ENCODE peak calls at places on chromosome 2, in nine cellular contexts. One of them, this sample, is unnamed.

GRCh38 chr2:17518212-17519154 is at the start of gene RAD51AP2:
- DNase-seq in lower lobe of right lung: peak
- DNase-seq in RWPE1: peak
- DNase-seq in CD8-positive, alpha-beta T cell: no peak
- DNase-seq in psoas muscle: peak
- DNase-seq in AG10803: peak
- DNase-seq in fibroblast of lung: peak
- DNase-seq in HCT116: peak
- DNase-seq in CD4-positive, alpha-beta T cell: no peak
- DNase-seq in this sample: peak

GRCh38 chr2:132936261-132936660 is 266.3 kb upstream of the LYPD1 start:
- DNase-seq in lower lobe of right lung: no peak
- DNase-seq in RWPE1: no peak
- DNase-seq in CD8-positive, alpha-beta T cell: no peak
- DNase-seq in psoas muscle: no peak
- DNase-seq in AG10803: peak
- DNase-seq in fibroblast of lung: peak
- DNase-seq in HCT116: no peak
- DNase-seq in CD4-positive, alpha-beta T cell: no peak
- DNase-seq in this sample: no peak

GRCh38 chr2:161090401-161090800 is 69.8 kb upstream of the TANK start:
- DNase-seq in lower lobe of right lung: no peak
- DNase-seq in RWPE1: no peak
- DNase-seq in CD8-positive, alpha-beta T cell: peak
- DNase-seq in psoas muscle: peak
- DNase-seq in AG10803: no peak
- DNase-seq in fibroblast of lung: no peak
- DNase-seq in HCT116: no peak
- DNase-seq in CD4-positive, alpha-beta T cell: peak
- DNase-seq in this sample: no peak

GRCh38 chr2:189409136-189409535 is 32.1 kb upstream of the WDR75 start:
- DNase-seq in lower lobe of right lung: no peak
- DNase-seq in RWPE1: no peak
- DNase-seq in CD8-positive, alpha-beta T cell: no peak
- DNase-seq in psoas muscle: no peak
- DNase-seq in AG10803: no peak
- DNase-seq in fibroblast of lung: peak
- DNase-seq in HCT116: no peak
- DNase-seq in CD4-positive, alpha-beta T cell: no peak
- DNase-seq in this sample: no peak

GRCh38 chr2:74373189-74373588 is 6.9 kb downstream of the DCTN1 start:
- DNase-seq in lower lobe of right lung: peak
- DNase-seq in RWPE1: no peak
- DNase-seq in CD8-positive, alpha-beta T cell: no peak
- DNase-seq in psoas muscle: peak
- DNase-seq in AG10803: peak
- DNase-seq in fibroblast of lung: no peak
- DNase-seq in HCT116: no peak
- DNase-seq in CD4-positive, alpha-beta T cell: no peak
- DNase-seq in this sample: peak

GRCh38 chr2:218226903-218227302 is 9.9 kb downstream of the ARPC2 start:
- DNase-seq in lower lobe of right lung: no peak
- DNase-seq in RWPE1: no peak
- DNase-seq in CD8-positive, alpha-beta T cell: no peak
- DNase-seq in psoas muscle: no peak
- DNase-seq in AG10803: no peak
- DNase-seq in fibroblast of lung: no peak
- DNase-seq in HCT116: no peak
- DNase-seq in CD4-positive, alpha-beta T cell: no peak
- DNase-seq in this sample: no peak

GRCh38 chr2:88024509-88024908 is 8.2 kb upstream of the RNU2-63P start:
- DNase-seq in lower lobe of right lung: no peak
- DNase-seq in RWPE1: no peak
- DNase-seq in CD8-positive, alpha-beta T cell: no peak
- DNase-seq in psoas muscle: no peak
- DNase-seq in AG10803: no peak
- DNase-seq in fibroblast of lung: no peak
- DNase-seq in HCT116: no peak
- DNase-seq in CD4-positive, alpha-beta T cell: no peak
- DNase-seq in this sample: no peak

GRCh38 chr2:238868616-238869292 is 20.9 kb downstream of the TWIST2 start:
- DNase-seq in lower lobe of right lung: peak
- DNase-seq in RWPE1: no peak
- DNase-seq in CD8-positive, alpha-beta T cell: no peak
- DNase-seq in psoas muscle: peak
- DNase-seq in AG10803: peak
- DNase-seq in fibroblast of lung: peak
- DNase-seq in HCT116: no peak
- DNase-seq in CD4-positive, alpha-beta T cell: no peak
- DNase-seq in this sample: no peak

GRCh38 chr2:3728104-3729054 is 25.0 kb downstream of the DCDC2C start:
- DNase-seq in lower lobe of right lung: no peak
- DNase-seq in RWPE1: peak
- DNase-seq in CD8-positive, alpha-beta T cell: no peak
- DNase-seq in psoas muscle: no peak
- DNase-seq in AG10803: peak
- DNase-seq in fibroblast of lung: peak
- DNase-seq in HCT116: peak
- DNase-seq in CD4-positive, alpha-beta T cell: no peak
- DNase-seq in this sample: peak

GRCh38 chr2:221264318-221264717 is 307.8 kb downstream of the EPHA4 start:
- DNase-seq in lower lobe of right lung: no peak
- DNase-seq in RWPE1: no peak
- DNase-seq in CD8-positive, alpha-beta T cell: no peak
- DNase-seq in psoas muscle: no peak
- DNase-seq in AG10803: no peak
- DNase-seq in fibroblast of lung: no peak
- DNase-seq in HCT116: no peak
- DNase-seq in CD4-positive, alpha-beta T cell: no peak
- DNase-seq in this sample: no peak

GRCh38 chr2:42051168-42052125 is 3.6 kb downstream of the PKDCC start:
- DNase-seq in lower lobe of right lung: no peak
- DNase-seq in RWPE1: no peak
- DNase-seq in CD8-positive, alpha-beta T cell: no peak
- DNase-seq in psoas muscle: no peak
- DNase-seq in AG10803: no peak
- DNase-seq in fibroblast of lung: no peak
- DNase-seq in HCT116: no peak
- DNase-seq in CD4-positive, alpha-beta T cell: no peak
- DNase-seq in this sample: no peak

GRCh38 chr2:104840916-104841315 is 13.0 kb upstream of the POU3F3 start:
- DNase-seq in lower lobe of right lung: no peak
- DNase-seq in RWPE1: no peak
- DNase-seq in CD8-positive, alpha-beta T cell: no peak
- DNase-seq in psoas muscle: no peak
- DNase-seq in AG10803: no peak
- DNase-seq in fibroblast of lung: no peak
- DNase-seq in HCT116: no peak
- DNase-seq in CD4-positive, alpha-beta T cell: no peak
- DNase-seq in this sample: no peak

GRCh38 chr2:139790807-139791206 is 1010.6 kb upstream of the NXPH2 start:
- DNase-seq in lower lobe of right lung: no peak
- DNase-seq in RWPE1: peak
- DNase-seq in CD8-positive, alpha-beta T cell: no peak
- DNase-seq in psoas muscle: no peak
- DNase-seq in AG10803: peak
- DNase-seq in fibroblast of lung: peak
- DNase-seq in HCT116: peak
- DNase-seq in CD4-positive, alpha-beta T cell: no peak
- DNase-seq in this sample: no peak

GRCh38 chr2:167675906-167676305 is 571.5 kb downstream of the STK39 start:
- DNase-seq in lower lobe of right lung: no peak
- DNase-seq in RWPE1: no peak
- DNase-seq in CD8-positive, alpha-beta T cell: no peak
- DNase-seq in psoas muscle: no peak
- DNase-seq in AG10803: no peak
- DNase-seq in fibroblast of lung: no peak
- DNase-seq in HCT116: no peak
- DNase-seq in CD4-positive, alpha-beta T cell: no peak
- DNase-seq in this sample: no peak

GRCh38 chr2:164747786-164748433 is 93.7 kb downstream of the COBLL1 start:
- DNase-seq in lower lobe of right lung: no peak
- DNase-seq in RWPE1: no peak
- DNase-seq in CD8-positive, alpha-beta T cell: no peak
- DNase-seq in psoas muscle: no peak
- DNase-seq in AG10803: no peak
- DNase-seq in fibroblast of lung: no peak
- DNase-seq in HCT116: no peak
- DNase-seq in CD4-positive, alpha-beta T cell: no peak
- DNase-seq in this sample: no peak

GRCh38 chr2:185132501-185133041 is 534.2 kb downstream of the ZNF804A start:
- DNase-seq in lower lobe of right lung: peak
- DNase-seq in RWPE1: no peak
- DNase-seq in CD8-positive, alpha-beta T cell: no peak
- DNase-seq in psoas muscle: peak
- DNase-seq in AG10803: no peak
- DNase-seq in fibroblast of lung: no peak
- DNase-seq in HCT116: no peak
- DNase-seq in CD4-positive, alpha-beta T cell: no peak
- DNase-seq in this sample: no peak

GRCh38 chr2:204989877-204990276 is 444.6 kb downstream of the PARD3B start:
- DNase-seq in lower lobe of right lung: no peak
- DNase-seq in RWPE1: no peak
- DNase-seq in CD8-positive, alpha-beta T cell: no peak
- DNase-seq in psoas muscle: no peak
- DNase-seq in AG10803: no peak
- DNase-seq in fibroblast of lung: no peak
- DNase-seq in HCT116: no peak
- DNase-seq in CD4-positive, alpha-beta T cell: no peak
- DNase-seq in this sample: no peak

GRCh38 chr2:63544017-63544627 is 44.2 kb downstream of the WDPCP start:
- DNase-seq in lower lobe of right lung: no peak
- DNase-seq in RWPE1: peak
- DNase-seq in CD8-positive, alpha-beta T cell: no peak
- DNase-seq in psoas muscle: no peak
- DNase-seq in AG10803: peak
- DNase-seq in fibroblast of lung: peak
- DNase-seq in HCT116: no peak
- DNase-seq in CD4-positive, alpha-beta T cell: no peak
- DNase-seq in this sample: no peak

GRCh38 chr2:20291106-20291564 is 59.5 kb downstream of the PUM2 start:
- DNase-seq in lower lobe of right lung: no peak
- DNase-seq in RWPE1: peak
- DNase-seq in CD8-positive, alpha-beta T cell: no peak
- DNase-seq in psoas muscle: no peak
- DNase-seq in AG10803: peak
- DNase-seq in fibroblast of lung: peak
- DNase-seq in HCT116: peak
- DNase-seq in CD4-positive, alpha-beta T cell: no peak
- DNase-seq in this sample: peak
- TF ChIP-seq CTCF in lower lobe of right lung: peak
- TF ChIP-seq CTCF in RWPE1: peak
- TF ChIP-seq CTCF in CD8-positive, alpha-beta T cell: peak
- TF ChIP-seq CTCF in psoas muscle: peak
- TF ChIP-seq CTCF in AG10803: peak
- TF ChIP-seq CTCF in fibroblast of lung: peak
- TF ChIP-seq CTCF in HCT116: peak
- TF ChIP-seq CTCF in CD4-positive, alpha-beta T cell: no peak
- TF ChIP-seq CTCF in this sample: peak

DNA sequence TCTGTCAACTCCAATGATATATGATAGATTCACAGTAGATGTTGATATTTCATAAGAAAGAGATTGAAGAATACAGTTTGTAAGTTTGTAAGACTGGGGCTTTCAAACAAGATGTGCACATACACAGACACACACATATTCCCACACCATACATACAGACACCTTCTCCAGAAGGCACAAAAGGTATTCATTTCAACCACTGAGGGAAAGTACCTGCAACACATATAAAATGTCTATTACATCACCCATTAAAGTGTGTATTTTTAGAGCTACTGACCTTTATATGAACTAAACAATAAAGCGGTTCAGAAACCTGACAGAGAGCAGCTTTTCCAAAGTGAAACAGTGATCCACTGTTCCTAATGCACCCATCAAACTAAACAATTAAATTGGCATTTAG is 53.3 kb downstream of the CCDC148 start:
- DNase-seq in lower lobe of right lung: no peak
- DNase-seq in RWPE1: no peak
- DNase-seq in CD8-positive, alpha-beta T cell: no peak
- DNase-seq in psoas muscle: no peak
- DNase-seq in AG10803: no peak
- DNase-seq in fibroblast of lung: peak
- DNase-seq in HCT116: no peak
- DNase-seq in CD4-positive, alpha-beta T cell: no peak
- DNase-seq in this sample: no peak
- TF ChIP-seq CTCF in lower lobe of right lung: no peak
- TF ChIP-seq CTCF in RWPE1: no peak
- TF ChIP-seq CTCF in CD8-positive, alpha-beta T cell: no peak
- TF ChIP-seq CTCF in psoas muscle: no peak
- TF ChIP-seq CTCF in AG10803: no peak
- TF ChIP-seq CTCF in fibroblast of lung: no peak
- TF ChIP-seq CTCF in HCT116: no peak
- TF ChIP-seq CTCF in CD4-positive, alpha-beta T cell: no peak
- TF ChIP-seq CTCF in this sample: no peak

GRCh38 chr2:115194623-115195022 is 752.2 kb downstream of the DPP10 start:
- DNase-seq in lower lobe of right lung: no peak
- DNase-seq in RWPE1: no peak
- DNase-seq in CD8-positive, alpha-beta T cell: no peak
- DNase-seq in psoas muscle: no peak
- DNase-seq in AG10803: no peak
- DNase-seq in fibroblast of lung: no peak
- DNase-seq in HCT116: no peak
- DNase-seq in CD4-positive, alpha-beta T cell: no peak
- DNase-seq in this sample: no peak
- TF ChIP-seq CTCF in lower lobe of right lung: no peak
- TF ChIP-seq CTCF in RWPE1: no peak
- TF ChIP-seq CTCF in CD8-positive, alpha-beta T cell: no peak
- TF ChIP-seq CTCF in psoas muscle: no peak
- TF ChIP-seq CTCF in AG10803: no peak
- TF ChIP-seq CTCF in fibroblast of lung: no peak
- TF ChIP-seq CTCF in HCT116: no peak
- TF ChIP-seq CTCF in CD4-positive, alpha-beta T cell: no peak
- TF ChIP-seq CTCF in this sample: no peak

GRCh38 chr2:235053649-235054048 is 101.8 kb downstream of the SH3BP4 start:
- DNase-seq in lower lobe of right lung: no peak
- DNase-seq in RWPE1: no peak
- DNase-seq in CD8-positive, alpha-beta T cell: no peak
- DNase-seq in psoas muscle: no peak
- DNase-seq in AG10803: no peak
- DNase-seq in fibroblast of lung: no peak
- DNase-seq in HCT116: no peak
- DNase-seq in CD4-positive, alpha-beta T cell: no peak
- DNase-seq in this sample: no peak

GRCh38 chr2:235056768-235057167 is 105.0 kb downstream of the SH3BP4 start:
- DNase-seq in lower lobe of right lung: no peak
- DNase-seq in RWPE1: no peak
- DNase-seq in CD8-positive, alpha-beta T cell: no peak
- DNase-seq in psoas muscle: no peak
- DNase-seq in AG10803: no peak
- DNase-seq in fibroblast of lung: no peak
- DNase-seq in HCT116: no peak
- DNase-seq in CD4-positive, alpha-beta T cell: no peak
- DNase-seq in this sample: no peak

GRCh38 chr2:235054497-235054896 is 102.7 kb downstream of the SH3BP4 start:
- DNase-seq in lower lobe of right lung: no peak
- DNase-seq in RWPE1: no peak
- DNase-seq in CD8-positive, alpha-beta T cell: no peak
- DNase-seq in psoas muscle: no peak
- DNase-seq in AG10803: no peak
- DNase-seq in fibroblast of lung: peak
- DNase-seq in HCT116: no peak
- DNase-seq in CD4-positive, alpha-beta T cell: no peak
- DNase-seq in this sample: no peak

GRCh38 chr2:235054919-235055318 is 103.1 kb downstream of the SH3BP4 start:
- DNase-seq in lower lobe of right lung: no peak
- DNase-seq in RWPE1: no peak
- DNase-seq in CD8-positive, alpha-beta T cell: no peak
- DNase-seq in psoas muscle: no peak
- DNase-seq in AG10803: no peak
- DNase-seq in fibroblast of lung: no peak
- DNase-seq in HCT116: no peak
- DNase-seq in CD4-positive, alpha-beta T cell: no peak
- DNase-seq in this sample: no peak

GRCh38 chr2:235055891-235056516 is 104.2 kb downstream of the SH3BP4 start:
- DNase-seq in lower lobe of right lung: no peak
- DNase-seq in RWPE1: peak
- DNase-seq in CD8-positive, alpha-beta T cell: no peak
- DNase-seq in psoas muscle: no peak
- DNase-seq in AG10803: peak
- DNase-seq in fibroblast of lung: no peak
- DNase-seq in HCT116: peak
- DNase-seq in CD4-positive, alpha-beta T cell: no peak
- DNase-seq in this sample: peak
- TF ChIP-seq CTCF in lower lobe of right lung: peak
- TF ChIP-seq CTCF in RWPE1: peak
- TF ChIP-seq CTCF in CD8-positive, alpha-beta T cell: no peak
- TF ChIP-seq CTCF in psoas muscle: peak
- TF ChIP-seq CTCF in AG10803: peak
- TF ChIP-seq CTCF in fibroblast of lung: peak
- TF ChIP-seq CTCF in HCT116: peak
- TF ChIP-seq CTCF in CD4-positive, alpha-beta T cell: no peak
- TF ChIP-seq CTCF in this sample: peak